ENCODE peak calls at places on chromosomes 12 and 14, in six cellular contexts. G is heart right ventricle, H is LNCaP clone FGC, R is AG04449, I is AG09309, K is A549. V is an unnamed sample.

GRCh38 chr14:73467800-73468199 is 9.5 kb upstream of the NUMB start:
- DNase-seq in G (no peak), H (no peak), R (no peak), I (no peak), K (no peak), V (no peak)

GRCh38 chr14:76958975-76959710 is 69.4 kb downstream of the IRF2BPL start:
- DNase-seq in G (peak), H (no peak), R (no peak), I (no peak), K (no peak), V (no peak)

GRCh38 chr14:80522936-80523335 is 311.6 kb upstream of the DIO2 start:
- DNase-seq in G (no peak), H (no peak), R (no peak), I (no peak), K (no peak), V (no peak)

GRCh38 chr14:59239030-59239429 is 50.6 kb downstream of the DAAM1 start:
- DNase-seq in G (no peak), H (no peak), R (no peak), I (no peak), K (no peak), V (no peak)

GRCh38 chr12:12716151-12716844 is 870 bp upstream of the CDKN1B start:
- DNase-seq in G (peak), H (no peak), R (no peak), I (no peak), K (no peak), V (no peak)

GRCh38 chr14:97851438-97851995 is 1054.3 kb downstream of the VRK1 start:
- DNase-seq in G (no peak), H (no peak), R (no peak), I (no peak), K (no peak), V (no peak)

GRCh38 chr12:101050631-101051030 is 159.4 kb downstream of the SLC5A8 start:
- DNase-seq in G (no peak), H (no peak), R (no peak), I (no peak), K (no peak), V (no peak)

GRCh38 chr14:50023671-50024490 is 92.5 kb downstream of the VCPKMT start:
- DNase-seq in G (no peak), H (no peak), R (no peak), I (peak), K (peak), V (no peak)

GRCh38 chr14:83974647-83975163 is 1555.2 kb upstream of the FLRT2 start:
- DNase-seq in G (no peak), H (no peak), R (no peak), I (no peak), K (no peak), V (no peak)

GRCh38 chr14:101540481-101540880 is 20.8 kb upstream of the DIO3 start:
- DNase-seq in G (no peak), H (no peak), R (no peak), I (no peak), K (no peak), V (no peak)

GRCh38 chr12:117010693-117011451 is 88.3 kb downstream of the TESC start:
- DNase-seq in G (no peak), H (no peak), R (no peak), I (no peak), K (no peak), V (no peak)

GRCh38 chr12:121812320-121812871 is 8.6 kb downstream of the SETD1B start:
- DNase-seq in G (no peak), H (no peak), R (no peak), I (no peak), K (peak), V (no peak)

GRCh38 chr12:63668028-63668799 is at the start of gene DPY19L2:
- DNase-seq in G (peak), H (no peak), R (no peak), I (no peak), K (peak), V (peak)

GRCh38 chr12:104458645-104459555 is 2.2 kb downstream of the CHST11 start:
- DNase-seq in G (peak), H (no peak), R (no peak), I (no peak), K (peak), V (no peak)

GRCh38 chr14:104797112-104798044 is 1.8 kb upstream of the AKT1 start:
- DNase-seq in G (peak), H (no peak), R (no peak), I (no peak), K (no peak), V (no peak)

GRCh38 chr12:3803865-3804472 is 51.1 kb upstream of the CRACR2A start:
- DNase-seq in G (peak), H (peak), R (peak), I (peak), K (peak), V (peak)

GRCh38 chr12:103523771-103524170 is 28.0 kb upstream of the C12orf42 start:
- DNase-seq in G (no peak), H (no peak), R (no peak), I (no peak), K (no peak), V (no peak)

GRCh38 chr12:7498832-7499231 is 4.7 kb downstream of the CD163 start:
- DNase-seq in G (no peak), H (no peak), R (peak), I (peak), K (no peak), V (no peak)

GRCh38 chr12:93191461-93191860 is 186.3 kb upstream of the NUDT4 start:
- DNase-seq in G (no peak), H (no peak), R (no peak), I (no peak), K (no peak), V (no peak)

GRCh38 chr12:88413561-88414095 is 166.6 kb downstream of the KITLG start:
- DNase-seq in G (no peak), H (peak), R (no peak), I (no peak), K (no peak), V (no peak)

GRCh38 chr14:51453869-51454268 is 197.8 kb upstream of the FRMD6 start:
- DNase-seq in G (no peak), H (no peak), R (no peak), I (no peak), K (no peak), V (no peak)

GRCh38 chr12:124007356-124007755 is 34.3 kb downstream of the ZNF664 start:
- DNase-seq in G (no peak), H (no peak), R (no peak), I (no peak), K (no peak), V (no peak)

GRCh38 chr14:78902010-78902623 is 731.9 kb downstream of the NRXN3 start:
- DNase-seq in G (peak), H (peak), R (peak), I (peak), K (no peak), V (peak)

GRCh38 chr12:85627584-85627983 is 208.6 kb downstream of the RASSF9 start:
- DNase-seq in G (no peak), H (no peak), R (peak), I (peak), K (no peak), V (no peak)

GRCh38 chr12:77152623-77153193 is 87.3 kb upstream of the E2F7 start:
- DNase-seq in G (no peak), H (no peak), R (no peak), I (no peak), K (no peak), V (peak)

GRCh38 chr12:2609020-2609419 is 185.8 kb upstream of the FKBP4 start:
- DNase-seq in G (no peak), H (no peak), R (no peak), I (no peak), K (no peak), V (no peak)

GRCh38 chr14:95313707-95314106 is 6.0 kb downstream of the CLMN start:
- DNase-seq in G (peak), H (no peak), R (no peak), I (peak), K (peak), V (no peak)

GRCh38 chr14:99260652-99261551 is 11.1 kb downstream of the BCL11B start:
- DNase-seq in G (no peak), H (no peak), R (no peak), I (no peak), K (no peak), V (no peak)

GRCh38 chr12:51437471-51437870 is 12.8 kb downstream of the SLC4A8 start:
- DNase-seq in G (no peak), H (no peak), R (no peak), I (no peak), K (no peak), V (no peak)

GRCh38 chr12:4829793-4830162 is 79.9 kb upstream of the KCNA1 start:
- DNase-seq in G (no peak), H (no peak), R (no peak), I (no peak), K (no peak), V (no peak)

GRCh38 chr12:4830568-4830967 is 79.1 kb upstream of the KCNA1 start:
- DNase-seq in G (no peak), H (no peak), R (no peak), I (no peak), K (no peak), V (no peak)

GRCh38 chr12:4826909-4827308 is 82.8 kb upstream of the KCNA1 start:
- DNase-seq in G (no peak), H (no peak), R (no peak), I (no peak), K (no peak), V (no peak)

GRCh38 chr12:4828176-4828575 is 81.5 kb upstream of the KCNA1 start:
- DNase-seq in G (no peak), H (no peak), R (no peak), I (no peak), K (no peak), V (no peak)

GRCh38 chr12:4829161-4829792 is 80.4 kb upstream of the KCNA1 start:
- DNase-seq in G (no peak), H (no peak), R (no peak), I (no peak), K (no peak), V (no peak)
- H3K4me3 ChIP-seq in G (no peak), H (no peak), R (no peak), I (no peak), K (no peak), V (no peak)

GRCh38 chr12:120109570-120110267 is 6.8 kb downstream of the RAB35 start:
- DNase-seq in G (no peak), H (no peak), R (no peak), I (no peak), K (no peak), V (no peak)
- H3K4me3 ChIP-seq in G (no peak), H (no peak), R (no peak), I (no peak), K (no peak), V (no peak)

GRCh38 chr14:89909586-89909985 is 44.9 kb downstream of the EFCAB11 start:
- DNase-seq in G (no peak), H (no peak), R (no peak), I (no peak), K (no peak), V (no peak)

GRCh38 chr14:89912667-89913211 is 41.8 kb downstream of the EFCAB11 start:
- DNase-seq in G (peak), H (no peak), R (peak), I (peak), K (peak), V (peak)

GRCh38 chr14:89911018-89911919 is 43.3 kb downstream of the EFCAB11 start:
- DNase-seq in G (no peak), H (peak), R (no peak), I (peak), K (no peak), V (peak)

GRCh38 chr14:89908712-89909450 is 45.6 kb downstream of the EFCAB11 start:
- DNase-seq in G (no peak), H (no peak), R (no peak), I (no peak), K (no peak), V (peak)

GRCh38 chr14:89910706-89911017 is 43.9 kb downstream of the EFCAB11 start:
- DNase-seq in G (no peak), H (no peak), R (no peak), I (no peak), K (no peak), V (no peak)
- H3K4me3 ChIP-seq in G (no peak), H (peak), R (no peak), I (no peak), K (peak), V (no peak)

GRCh38 chr14:20641591-20641990 is at the start of gene OR6S1:
- DNase-seq in G (no peak), H (no peak), R (no peak), I (no peak), K (no peak), V (no peak)
- H3K4me3 ChIP-seq in G (no peak), H (no peak), R (no peak), I (no peak), K (no peak), V (no peak)

GRCh38 chr14:36505193-36505815 is 14.7 kb downstream of the NKX2-1 start:
- DNase-seq in G (no peak), H (no peak), R (no peak), I (no peak), K (no peak), V (no peak)

GRCh38 chr14:36508418-36509051 is 11.5 kb downstream of the NKX2-1 start:
- DNase-seq in G (no peak), H (no peak), R (no peak), I (no peak), K (no peak), V (no peak)

GRCh38 chr14:36507847-36508417 is 12.1 kb downstream of the NKX2-1 start:
- DNase-seq in G (no peak), H (no peak), R (no peak), I (no peak), K (no peak), V (no peak)

GRCh38 chr14:36505892-36506731 is 13.9 kb downstream of the NKX2-1 start:
- DNase-seq in G (no peak), H (no peak), R (no peak), I (no peak), K (no peak), V (no peak)

GRCh38 chr14:36506732-36507614 is 13.1 kb downstream of the NKX2-1 start:
- DNase-seq in G (no peak), H (no peak), R (no peak), I (no peak), K (no peak), V (no peak)
- H3K4me3 ChIP-seq in G (no peak), H (no peak), R (no peak), I (no peak), K (no peak), V (no peak)

DNA sequence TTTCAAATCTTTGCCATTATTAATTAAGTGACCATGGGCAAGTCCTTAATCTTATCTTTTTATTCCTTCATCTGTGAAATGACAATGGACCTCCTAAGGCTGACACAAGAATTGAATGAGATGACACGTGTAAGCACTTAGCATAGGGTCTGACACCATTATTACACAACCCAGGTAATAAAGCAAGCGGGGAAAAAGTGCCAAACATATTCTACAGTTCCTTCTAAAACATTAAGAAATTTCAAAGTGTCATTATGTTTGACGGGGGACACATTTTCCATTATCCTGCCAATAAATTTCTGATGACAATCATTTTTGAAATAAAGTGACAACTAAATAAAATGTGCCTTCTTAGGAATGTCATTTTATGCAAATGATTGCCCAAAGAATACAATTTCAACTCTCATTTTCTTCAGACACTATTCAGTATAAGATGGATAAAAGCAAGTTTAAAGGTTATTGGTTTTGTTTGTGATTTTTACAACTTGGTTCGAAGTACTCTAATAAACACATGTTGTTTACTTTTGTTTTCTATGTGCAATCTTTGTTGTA is 3.0 kb downstream of the ANKS1B start:
- DNase-seq in G (no peak), H (no peak), R (no peak), I (no peak), K (no peak), V (no peak)
- H3K4me3 ChIP-seq in G (no peak), H (no peak), R (no peak), I (no peak), K (no peak), V (no peak)

DNA sequence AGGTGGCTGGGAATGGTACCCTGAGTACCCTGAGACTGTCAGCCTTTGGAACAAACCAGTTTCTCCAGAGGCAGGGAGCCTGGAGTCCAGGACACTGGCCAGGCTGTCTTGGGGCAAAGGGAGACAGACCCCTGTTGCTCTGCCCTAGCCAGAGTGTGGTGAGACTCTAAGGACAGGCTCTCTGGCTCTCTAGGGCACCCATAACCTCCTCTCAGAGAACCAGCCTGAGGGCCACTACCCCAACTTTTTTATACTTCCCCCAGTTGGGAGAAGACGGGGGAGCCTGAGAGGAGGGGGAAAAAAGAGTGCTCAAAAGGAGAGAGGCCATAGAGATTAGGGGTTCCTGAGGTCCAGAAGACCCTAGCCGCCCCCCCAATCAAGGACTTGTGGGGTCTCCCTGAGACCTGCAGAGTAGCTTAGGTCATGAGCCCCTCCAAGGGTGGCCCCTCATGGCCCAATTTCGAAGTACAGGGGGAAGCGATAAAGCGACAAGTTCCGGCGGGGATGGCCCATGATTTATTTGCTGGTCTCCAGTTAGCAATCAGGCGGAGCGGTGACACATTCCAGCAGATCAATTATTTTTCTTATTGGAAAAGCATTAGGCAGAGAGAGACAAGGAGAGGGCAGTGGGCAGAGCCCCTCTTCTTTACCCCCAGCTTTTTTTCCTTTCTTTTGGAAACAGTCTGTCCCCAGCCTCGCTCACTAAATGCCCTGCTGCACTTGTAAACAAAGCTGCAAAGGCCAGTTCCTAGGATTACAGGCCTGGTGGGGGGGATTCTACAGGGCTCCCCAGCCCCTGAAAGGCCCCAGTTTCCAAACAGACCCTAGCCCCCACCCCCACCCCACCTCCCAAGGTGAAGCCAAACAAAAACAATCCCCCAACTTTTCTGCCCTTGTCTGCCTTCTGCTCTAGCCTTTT is 1.5 kb downstream of the HOXC8 start:
- DNase-seq in G (no peak), H (no peak), R (no peak), I (no peak), K (no peak), V (no peak)
- H3K4me3 ChIP-seq in G (no peak), H (no peak), R (peak), I (peak), K (peak), V (no peak)

GRCh38 chr14:94000986-94001385 is 3.9 kb downstream of the CCDC197 start:
- DNase-seq in G (no peak), H (no peak), R (no peak), I (no peak), K (no peak), V (no peak)

GRCh38 chr14:94000267-94000666 is 3.2 kb downstream of the CCDC197 start:
- DNase-seq in G (no peak), H (no peak), R (no peak), I (no peak), K (no peak), V (no peak)

GRCh38 chr14:93999573-93999972 is 2.5 kb downstream of the CCDC197 start:
- DNase-seq in G (no peak), H (no peak), R (no peak), I (no peak), K (no peak), V (no peak)

GRCh38 chr14:94003397-94003796 is 6.3 kb downstream of the CCDC197 start:
- DNase-seq in G (no peak), H (no peak), R (no peak), I (no peak), K (no peak), V (no peak)

GRCh38 chr14:94001501-94002396 is 4.6 kb downstream of the CCDC197 start:
- DNase-seq in G (peak), H (peak), R (no peak), I (no peak), K (peak), V (no peak)
- H3K4me3 ChIP-seq in G (no peak), H (no peak), R (no peak), I (no peak), K (no peak), V (no peak)